ENCODE peak calls at places on chromosome 22, in seven cellular contexts. D, P, Y, A, K, I and X are unnamed samples.

GRCh38 chr22:25746012-25746373 is 4.0 kb downstream of the MYO18B start:
- DNase-seq in D (no peak), P (no peak), Y (no peak), A (no peak), K (no peak), I (peak; percentile 66), X (no peak)

GRCh38 chr22:25404923-25405853 is 159.3 kb upstream of the GRK3 start:
- DNase-seq in D (peak; percentile 86), P (peak; percentile 79), Y (peak; percentile 82), A (peak; percentile 90), K (peak; percentile 87), I (peak; percentile 26), X (no peak)

GRCh38 chr22:38038426-38038825 is 18.8 kb upstream of the PICK1 start:
- DNase-seq in D (no peak), P (no peak), Y (no peak), A (no peak), K (no peak), I (no peak), X (no peak)

GRCh38 chr22:47190957-47191323 is 428.5 kb downstream of the TBC1D22A start:
- DNase-seq in D (no peak), P (no peak), Y (no peak), A (no peak), K (no peak), I (no peak), X (no peak)

GRCh38 chr22:43544282-43544673 is 132.5 kb downstream of the MPPED1 start:
- DNase-seq in D (no peak), P (no peak), Y (no peak), A (peak; percentile 17), K (no peak), I (no peak), X (no peak)

GRCh38 chr22:25822344-25822743 is 80.4 kb downstream of the MYO18B start:
- DNase-seq in D (no peak), P (no peak), Y (no peak), A (no peak), K (no peak), I (no peak), X (no peak)

GRCh38 chr22:37222440-37222971 is 10.2 kb upstream of the SSTR3 start:
- DNase-seq in D (no peak), P (no peak), Y (no peak), A (no peak), K (no peak), I (no peak), X (no peak)

GRCh38 chr22:38448945-38449745 is 5.9 kb downstream of the KCNJ4 start:
- DNase-seq in D (no peak), P (peak; percentile 36), Y (no peak), A (no peak), K (peak; percentile 69), I (no peak), X (no peak)

GRCh38 chr22:34688825-34689224 is 377.1 kb upstream of the ISX start:
- DNase-seq in D (no peak), P (no peak), Y (no peak), A (no peak), K (no peak), I (no peak), X (no peak)

GRCh38 chr22:16925407-16925966 is 82.5 kb downstream of the GAB4 start:
- DNase-seq in D (no peak), P (no peak), Y (no peak), A (no peak), K (no peak), I (no peak), X (no peak)

GRCh38 chr22:41946360-41947180 is at the start of gene CENPM:
- DNase-seq in D (peak; percentile 89), P (peak; percentile 90), Y (peak; percentile 97), A (peak; percentile 92), K (peak; percentile 92), I (peak; percentile 86), X (peak; percentile 55)

GRCh38 chr22:36946436-36947158 is 33.2 kb downstream of the CSF2RB start:
- DNase-seq in D (no peak), P (no peak), Y (no peak), A (no peak), K (no peak), I (no peak), X (no peak)

GRCh38 chr22:46674367-46674781 is 54.2 kb downstream of the GRAMD4 start:
- DNase-seq in D (peak; percentile 58), P (peak; percentile 42), Y (no peak), A (no peak), K (peak; percentile 66), I (no peak), X (no peak)

GRCh38 chr22:21640810-21641209 is 1.3 kb upstream of the SDF2L1 start:
- DNase-seq in D (no peak), P (no peak), Y (no peak), A (no peak), K (no peak), I (no peak), X (no peak)

GRCh38 chr22:21643533-21644357 is 1.6 kb downstream of the SDF2L1 start:
- DNase-seq in D (no peak), P (no peak), Y (no peak), A (no peak), K (no peak), I (no peak), X (no peak)

GRCh38 chr22:21641417-21641794 is 696 bp upstream of the SDF2L1 start:
- DNase-seq in D (peak; percentile 60), P (peak; percentile 63), Y (peak; percentile 68), A (peak; percentile 61), K (no peak), I (peak; percentile 44), X (no peak)

GRCh38 chr22:21642584-21643448 is 714 bp downstream of the SDF2L1 start:
- DNase-seq in D (peak; percentile 48), P (peak; percentile 60), Y (peak; percentile 61), A (peak; percentile 65), K (no peak), I (peak; percentile 43), X (no peak)

GRCh38 chr22:21641795-21642583 is at the start of gene SDF2L1:
- DNase-seq in D (peak; percentile 99), P (peak; percentile 99), Y (peak; percentile 99), A (peak; percentile 99), K (peak; percentile 98), I (peak; percentile 94), X (peak; percentile 91)
- TF ChIP-seq CTCF in D (peak; percentile 45), P (no peak), Y (no peak), A (peak; percentile 51), K (peak; percentile 41), I (no peak), X (no peak)

DNA sequence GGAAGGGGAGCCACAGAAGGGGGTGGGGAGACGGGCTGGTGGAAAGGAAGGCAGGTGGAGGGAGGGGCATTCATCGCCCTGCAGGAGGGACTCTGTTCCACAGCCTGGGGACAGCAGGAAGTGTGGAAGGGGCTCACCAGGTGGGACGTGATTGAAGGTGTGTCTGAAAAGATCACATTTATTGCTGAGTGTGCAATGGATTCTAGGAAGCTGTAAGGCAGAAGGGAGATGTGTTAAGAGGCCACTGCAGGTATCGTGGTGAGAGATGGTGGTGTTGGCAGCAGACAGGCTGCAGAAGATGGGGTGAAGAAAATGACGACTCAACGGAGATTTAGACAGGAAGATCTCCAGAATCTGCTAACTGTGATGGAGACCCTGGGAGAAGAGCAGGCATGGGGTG is 537.4 kb downstream of the MN1 start:
- DNase-seq in D (no peak), P (no peak), Y (no peak), A (no peak), K (no peak), I (no peak), X (no peak)
- H3K27me3 ChIP-seq in D (no peaks in the 10 kb centered on the region), P (no peaks in the 10 kb centered on the region), Y (no peaks in the 10 kb centered on the region), A (no peaks in the 10 kb centered on the region), K (peaks cover 70% of the 10 kb centered on the region), I (no peaks in the 10 kb centered on the region), X (peaks cover 2% of the 10 kb centered on the region)

GRCh38 chr22:50340157-50340879 is 2.8 kb upstream of the PPP6R2 start:
- DNase-seq in D (no peak), P (no peak), Y (peak; percentile 48), A (no peak), K (no peak), I (no peak), X (no peak)

GRCh38 chr22:50338860-50339462 is 4.2 kb upstream of the PPP6R2 start:
- DNase-seq in D (no peak), P (no peak), Y (no peak), A (no peak), K (no peak), I (no peak), X (no peak)

GRCh38 chr22:50342651-50343540 is at the start of gene PPP6R2:
- DNase-seq in D (peak; percentile 81), P (peak; percentile 74), Y (peak; percentile 87), A (peak; percentile 90), K (peak; percentile 85), I (peak; percentile 47), X (no peak)

GRCh38 chr22:50343541-50343935 is 411 bp downstream of the PPP6R2 start:
- DNase-seq in D (no peak), P (no peak), Y (no peak), A (no peak), K (no peak), I (no peak), X (no peak)

GRCh38 chr22:50341977-50342650 is 1.0 kb upstream of the PPP6R2 start:
- DNase-seq in D (peak; percentile 90), P (peak; percentile 91), Y (peak; percentile 94), A (peak; percentile 88), K (peak; percentile 87), I (peak; percentile 64), X (no peak)
- TF ChIP-seq CTCF in D (peak; percentile 96), P (peak; percentile 97), Y (peak; percentile 98), A (peak; percentile 99), K (peak; percentile 99), I (peak; percentile 94), X (peak; percentile 98)

DNA sequence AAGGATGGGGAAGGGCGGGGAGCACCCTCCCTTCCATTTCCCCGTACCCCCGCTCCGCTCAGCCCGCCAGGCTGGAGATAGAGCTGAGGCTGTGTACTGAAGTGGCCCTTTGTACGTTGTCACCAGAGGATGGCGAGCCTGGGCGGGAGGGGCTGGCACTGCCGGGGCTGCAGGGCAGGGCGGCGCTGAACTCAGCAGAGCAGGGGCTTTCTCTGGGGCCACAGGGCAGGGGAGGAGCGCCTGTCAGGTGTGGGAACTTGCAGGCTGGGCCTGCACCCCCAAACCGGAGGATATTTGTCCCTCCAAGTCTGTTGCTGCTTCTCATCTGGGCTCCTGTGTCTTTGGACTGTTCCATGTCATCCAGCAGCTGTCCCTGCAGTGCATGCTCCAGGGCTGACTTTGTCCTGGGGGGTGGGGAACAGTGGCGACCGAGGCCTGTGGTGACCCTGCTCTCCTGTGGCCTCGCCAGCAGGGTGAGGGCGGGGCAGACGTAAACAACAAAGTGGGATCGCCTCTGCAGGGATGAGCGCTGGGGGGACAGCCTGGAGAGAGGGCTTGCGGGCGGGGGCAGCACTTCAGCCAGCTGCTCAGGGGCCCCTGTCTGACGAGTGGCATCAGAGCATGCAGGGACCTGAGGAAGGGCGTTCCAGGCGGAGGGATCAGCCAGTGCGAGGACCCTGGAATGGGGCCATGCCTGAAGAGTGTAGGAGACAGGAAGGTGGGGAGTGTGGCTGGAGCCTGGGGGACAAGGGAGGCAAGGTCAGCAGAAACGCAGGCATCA is 13.1 kb downstream of the MGAT3 start:
- DNase-seq in D (no peak), P (no peak), Y (peak; percentile 23), A (no peak), K (no peak), I (no peak), X (no peak)
- H3K27me3 ChIP-seq in D (no peaks in the 10 kb centered on the region), P (no peaks in the 10 kb centered on the region), Y (no peaks in the 10 kb centered on the region), A (no peaks in the 10 kb centered on the region), K (peaks cover 11% of the 10 kb centered on the region), I (peaks cover 1% of the 10 kb centered on the region), X (no peaks in the 10 kb centered on the region)

GRCh38 chr22:23775779-23776375 is 3.2 kb downstream of the MMP11 start:
- DNase-seq in D (no peak), P (no peak), Y (no peak), A (no peak), K (no peak), I (no peak), X (no peak)
- TF ChIP-seq CTCF in D (no peak), P (no peak), Y (no peak), A (no peak), K (no peak), I (no peak), X (no peak)